ENCODE peak calls at places on chromosomes 5 and 9, in ten cellular contexts. P is DND-41; K is kidney; C is H1; B is CD4-positive, CD25-positive, alpha-beta regulatory T cell; G is endodermal cell; D is spleen; N is neuronal stem cell; O is cardiac muscle cell; T is small intestine. Y is an unnamed sample.

GRCh38 chr5:89260254-89260653 is 377.3 kb upstream of the MEF2C start:
- DNase-seq in T (no peak), N (no peak), C (no peak), G (no peak), P (no peak), K (no peak), D (no peak), B (no peak), O (peak; percentile 37), Y (no peak)

GRCh38 chr9:122816163-122816867 is 12.1 kb downstream of the PDCL start:
- DNase-seq in D (peak; percentile 87), T (peak; percentile 7), O (peak; percentile 25), B (peak; percentile 80), P (no peak), N (no peak), G (no peak), K (no peak), C (no peak), Y (peak; percentile 26)

GRCh38 chr9:112334319-112334828 is 955 bp upstream of the PTBP3 start:
- DNase-seq in N (no peak), C (no peak), O (no peak), P (peak; percentile 29), D (no peak), T (peak; percentile 58), B (peak; percentile 86), K (no peak), G (peak; percentile 59), Y (peak; percentile 67)

GRCh38 chr9:100104314-100104713 is 5.3 kb downstream of the INVS start:
- DNase-seq in C (no peak), D (no peak), T (no peak), O (no peak), B (no peak), N (no peak), P (no peak), G (no peak), K (no peak), Y (no peak)

GRCh38 chr5:65721050-65721774 is 697 bp downstream of the SGTB start:
- DNase-seq in P (no peak), K (no peak), G (peak; percentile 73), O (peak; percentile 77), C (no peak), D (peak; percentile 86), T (peak; percentile 18), N (peak; percentile 12), B (peak; percentile 44), Y (peak; percentile 60)

GRCh38 chr9:94079236-94079635 is 5.0 kb upstream of the PTPDC1 start:
- DNase-seq in D (no peak), T (no peak), C (no peak), N (no peak), B (no peak), K (no peak), P (no peak), O (no peak), G (no peak), Y (no peak)

GRCh38 chr5:175347931-175348330 is 96.1 kb downstream of the DRD1 start:
- DNase-seq in K (no peak), O (no peak), C (no peak), G (no peak), P (no peak), B (no peak), D (no peak), T (no peak), N (no peak), Y (no peak)

GRCh38 chr5:139787257-139787567 is 8.4 kb upstream of the PSD2 start:
- DNase-seq in P (no peak), K (no peak), G (no peak), T (no peak), O (no peak), C (no peak), N (no peak), B (no peak), D (no peak), Y (no peak)

GRCh38 chr5:119022017-119022745 is 33.8 kb upstream of the DTWD2 start:
- DNase-seq in O (peak; percentile 63), B (peak; percentile 65), C (no peak), P (no peak), D (peak; percentile 52), G (no peak), N (no peak), K (no peak), T (peak; percentile 20), Y (no peak)

DNA sequence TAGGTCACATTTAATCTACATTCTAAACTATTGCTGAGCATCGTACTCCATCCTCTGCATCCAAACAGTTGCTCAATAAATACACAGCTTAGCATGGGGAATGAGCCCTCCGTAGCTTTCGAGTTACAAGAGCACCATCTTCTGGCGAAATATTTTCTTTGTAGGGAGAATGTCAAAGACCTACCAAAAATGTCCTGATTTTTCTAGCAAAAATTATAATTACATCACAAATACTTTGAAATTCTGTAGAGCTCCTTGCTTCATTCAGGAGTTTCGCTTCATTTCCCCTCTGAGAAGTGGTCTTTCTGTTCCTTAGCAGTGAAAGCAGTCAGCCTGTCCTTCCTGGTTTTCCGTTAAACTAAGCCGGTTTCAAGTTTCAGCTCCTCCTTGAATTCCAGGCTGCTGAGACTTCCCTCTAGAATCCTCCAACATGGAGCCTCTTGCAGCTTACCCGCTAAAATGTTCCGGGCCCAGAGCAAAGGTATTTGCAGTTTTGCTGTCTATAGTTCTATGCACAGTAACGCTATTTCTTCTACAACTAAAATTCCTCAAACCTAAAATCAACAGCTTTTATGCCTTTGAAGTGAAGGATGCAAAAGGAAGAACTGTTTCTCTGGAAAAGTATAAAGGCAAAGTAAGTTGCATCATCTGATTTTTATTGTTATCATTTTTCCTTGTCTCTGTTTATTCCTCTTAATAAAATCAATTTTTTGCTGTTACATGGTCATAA is at the start of gene GPX8:
- DNase-seq in D (no peak), C (no peak), O (peak; percentile 92), G (peak; percentile 79), T (peak; percentile 26), K (no peak), B (peak; percentile 57), P (peak; percentile 18), N (peak; percentile 69), Y (peak; percentile 24)
- H3K4me3 ChIP-seq in D (peak within 1 kb of the TSS; percentile 13), C (peak within 1 kb of the TSS; percentile 74), O (peak within 1 kb of the TSS; percentile 69), G (peak within 1 kb of the TSS; percentile 93), T (no peak within 1 kb of the TSS), K (peak within 1 kb of the TSS; percentile 54), B (no peak within 1 kb of the TSS), P (no peak within 1 kb of the TSS), N (peak within 1 kb of the TSS; percentile 56), Y (no peak within 1 kb of the TSS)

DNA sequence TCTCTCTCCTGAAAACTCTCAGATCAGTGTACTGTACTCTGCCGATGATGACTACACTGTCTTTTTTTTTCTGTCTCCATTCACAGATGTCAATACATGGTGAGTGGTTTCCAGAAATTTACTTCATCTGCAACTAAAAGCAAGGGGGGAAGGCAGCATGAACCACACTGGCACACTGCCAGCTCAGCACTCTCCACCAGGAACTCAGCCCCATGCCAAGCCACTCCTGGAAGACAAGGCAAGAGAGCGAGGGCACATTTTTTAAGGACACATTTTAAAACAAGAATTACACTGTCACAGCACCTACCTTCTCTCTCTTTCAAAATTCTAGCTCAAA is 75.3 kb downstream of the HMHB1 start:
- DNase-seq in P (peak; percentile 14), D (no peak), G (no peak), O (peak; percentile 62), N (no peak), B (no peak), T (no peak), K (peak; percentile 78), C (no peak), Y (no peak)
- H3K4me1 ChIP-seq in P (no peaks in the 10 kb centered on the region), D (no peaks in the 10 kb centered on the region), G (no peaks in the 10 kb centered on the region), O (no peaks in the 10 kb centered on the region), N (peaks cover 2% of the 10 kb centered on the region), B (no peaks in the 10 kb centered on the region), T (no peaks in the 10 kb centered on the region), K (no peaks in the 10 kb centered on the region), C (peaks cover 3% of the 10 kb centered on the region), Y (peaks cover 3% of the 10 kb centered on the region)

GRCh38 chr5:83099445-83099844 is 22.1 kb downstream of the XRCC4 start:
- DNase-seq in K (no peak), C (no peak), P (no peak), B (no peak), N (peak; percentile 31), T (peak; percentile 59), O (no peak), D (no peak), G (no peak), Y (no peak)

GRCh38 chr5:83104031-83104430 is 26.7 kb downstream of the XRCC4 start:
- DNase-seq in K (no peak), D (no peak), B (no peak), T (no peak), C (no peak), G (no peak), N (no peak), O (no peak), P (no peak), Y (no peak)

GRCh38 chr5:83102581-83102980 is 25.2 kb downstream of the XRCC4 start:
- DNase-seq in G (no peak), K (no peak), O (no peak), C (no peak), B (no peak), P (peak; percentile 10), T (no peak), N (no peak), D (no peak), Y (no peak)

GRCh38 chr5:83099001-83099400 is 21.7 kb downstream of the XRCC4 start:
- DNase-seq in N (no peak), K (no peak), B (no peak), G (no peak), P (no peak), T (peak; percentile 5), O (no peak), C (no peak), D (no peak), Y (no peak)

DNA sequence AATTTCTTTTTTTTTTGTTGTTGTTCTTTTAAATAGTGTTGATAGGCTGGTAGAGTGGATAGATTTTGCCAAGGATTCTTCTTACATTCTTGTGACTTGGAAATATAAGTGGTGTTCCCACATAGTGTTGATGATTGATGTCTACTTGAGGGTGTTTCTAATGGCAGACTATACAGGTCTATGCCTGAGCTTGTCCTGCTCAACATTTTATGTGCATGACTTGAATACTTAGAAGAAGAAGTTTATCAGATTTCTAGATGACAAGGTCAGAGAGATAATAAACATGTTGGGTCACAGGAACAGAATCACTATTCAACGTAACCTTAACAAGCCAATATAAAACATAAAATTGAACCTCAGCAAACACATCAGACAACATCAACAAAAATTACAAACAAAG is 24.2 kb downstream of the XRCC4 start:
- DNase-seq in T (no peak), G (no peak), N (no peak), P (no peak), K (no peak), D (no peak), B (no peak), O (no peak), C (no peak), Y (no peak)
- H3K4me3 ChIP-seq in T (no peak overlapping the region), G (no peak overlapping the region), N (no peak overlapping the region), P (no peak overlapping the region), K (no peak overlapping the region), D (no peak overlapping the region), B (no peak overlapping the region), O (no peak overlapping the region), C (no peak overlapping the region), Y (no peak overlapping the region)

DNA sequence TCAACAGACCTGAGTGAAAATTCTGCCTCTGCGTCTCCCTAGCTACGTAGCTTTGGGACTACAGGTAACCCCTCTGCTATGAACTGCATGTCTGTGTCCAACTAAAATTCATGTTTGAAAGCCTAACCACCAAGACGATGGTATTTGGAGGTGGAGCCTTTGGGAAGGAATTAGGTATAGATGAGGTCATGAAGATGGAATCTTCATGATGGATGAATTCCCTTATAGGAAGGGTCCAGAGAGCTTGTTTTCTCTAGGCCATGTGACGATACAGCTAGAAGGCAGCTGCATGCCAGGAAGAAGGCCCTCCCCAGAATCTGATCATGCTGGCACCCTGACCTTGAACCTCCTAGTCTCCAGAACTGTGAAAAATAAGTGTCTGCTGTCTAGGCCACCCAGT is 296.4 kb downstream of the SLIT3 start:
- DNase-seq in B (no peak), T (no peak), N (no peak), C (no peak), K (no peak), O (no peak), D (no peak), P (no peak), G (no peak), Y (no peak)
- H3K4me1 ChIP-seq in B (no peaks in the 10 kb centered on the region), T (no peaks in the 10 kb centered on the region), N (peaks cover 4% of the 10 kb centered on the region), C (peaks cover 10% of the 10 kb centered on the region), K (peaks cover 6% of the 10 kb centered on the region), O (no peaks in the 10 kb centered on the region), D (no peaks in the 10 kb centered on the region), P (no peaks in the 10 kb centered on the region), G (no peaks in the 10 kb centered on the region), Y (no peaks in the 10 kb centered on the region)